ENCODE peak calls at places on chromosomes 16 and 17, in six cellular contexts. U is fibroblast of lung; B is cardiac muscle cell; R is A549; I is effector memory CD4-positive, alpha-beta T cell; V is psoas muscle. A is an unnamed sample.

GRCh38 chr17:40312893-40313659 is 4.1 kb downstream of the RARA start:
- DNase-seq in U (no peak), B (no peak), R (no peak), I (no peak), V (no peak), A (no peak)

GRCh38 chr17:41718287-41718645 is 6.1 kb downstream of the GAST start:
- DNase-seq in U (no peak), B (no peak), R (no peak), I (no peak), V (no peak), A (no peak)

GRCh38 chr16:424623-425081 is 797 bp upstream of the RAB11FIP3 start:
- DNase-seq in U (peak; percentile 40), B (no peak), R (no peak), I (no peak), V (peak; percentile 87), A (no peak)

GRCh38 chr17:59002848-59003247 is 103.8 kb downstream of the TRIM37 start:
- DNase-seq in U (peak; percentile 45), B (no peak), R (no peak), I (no peak), V (no peak), A (no peak)

GRCh38 chr16:57685633-57686032 is 9.0 kb upstream of the DRC7 start:
- DNase-seq in U (no peak), B (no peak), R (no peak), I (no peak), V (no peak), A (no peak)

GRCh38 chr17:41453069-41453468 is 12.3 kb upstream of the KRT38 start:
- DNase-seq in U (no peak), B (no peak), R (no peak), I (no peak), V (no peak), A (no peak)

GRCh38 chr16:87728026-87728425 is 37.8 kb downstream of the KLHDC4 start:
- DNase-seq in U (peak; percentile 88), B (no peak), R (no peak), I (no peak), V (no peak), A (no peak)

GRCh38 chr16:47143329-47143676 is 442 bp downstream of the NETO2 start:
- DNase-seq in U (peak; percentile 63), B (peak; percentile 83), R (peak; percentile 73), I (peak; percentile 15), V (no peak), A (peak; percentile 19)

GRCh38 chr17:76561799-76562268 is 22.0 kb downstream of the PRCD start:
- DNase-seq in U (peak; percentile 66), B (no peak), R (no peak), I (no peak), V (no peak), A (no peak)

GRCh38 chr16:30740364-30741251 is 7.6 kb upstream of the PHKG2 start:
- DNase-seq in U (peak; percentile 80), B (no peak), R (peak; percentile 92), I (no peak), V (peak; percentile 91), A (no peak)

GRCh38 chr16:4500283-4500682 is 24.1 kb downstream of the HMOX2 start:
- DNase-seq in U (peak; percentile 88), B (peak; percentile 47), R (peak; percentile 67), I (no peak), V (no peak), A (no peak)

GRCh38 chr16:28974437-28975157 is at the start of gene SPNS1:
- DNase-seq in U (peak; percentile 96), B (peak; percentile 99), R (peak; percentile 97), I (peak; percentile 84), V (peak; percentile 99), A (peak; percentile 86)

GRCh38 chr16:28980929-28981328 is 3.9 kb upstream of the LAT start:
- DNase-seq in U (no peak), B (no peak), R (no peak), I (no peak), V (no peak), A (no peak)

GRCh38 chr16:28981517-28981916 is 3.3 kb upstream of the LAT start:
- DNase-seq in U (no peak), B (no peak), R (peak; percentile 30), I (no peak), V (no peak), A (no peak)

GRCh38 chr16:28975158-28975603 is 603 bp downstream of the SPNS1 start:
- DNase-seq in U (peak; percentile 5), B (no peak), R (no peak), I (no peak), V (no peak), A (no peak)

GRCh38 chr16:28977703-28978641 is 3.4 kb downstream of the SPNS1 start:
- DNase-seq in U (no peak), B (peak; percentile 30), R (peak; percentile 25), I (no peak), V (no peak), A (peak; percentile 33)
- H3K27ac ChIP-seq in U (no peak overlapping the region), B (no peak overlapping the region), R (no peak overlapping the region), I (no peak overlapping the region), V (no peak overlapping the region), A (no peak overlapping the region)

GRCh38 chr16:23914935-23915549 is 79.3 kb downstream of the PRKCB start:
- DNase-seq in U (no peak), B (peak; percentile 13), R (no peak), I (no peak), V (no peak), A (no peak)

GRCh38 chr16:23922406-23922805 is 86.6 kb downstream of the PRKCB start:
- DNase-seq in U (no peak), B (no peak), R (no peak), I (no peak), V (no peak), A (no peak)

GRCh38 chr16:23920446-23920845 is 84.7 kb downstream of the PRKCB start:
- DNase-seq in U (no peak), B (no peak), R (no peak), I (no peak), V (no peak), A (no peak)

GRCh38 chr16:23920899-23921298 is 85.1 kb downstream of the PRKCB start:
- DNase-seq in U (no peak), B (no peak), R (no peak), I (no peak), V (no peak), A (no peak)

GRCh38 chr16:23917621-23918020 is 81.8 kb downstream of the PRKCB start:
- DNase-seq in U (no peak), B (no peak), R (no peak), I (no peak), V (no peak), A (no peak)
- H3K27ac ChIP-seq in U (no peak overlapping the region), B (no peak overlapping the region), R (no peak overlapping the region), I (no peak overlapping the region), V (no peak overlapping the region), A (no peak overlapping the region)

DNA sequence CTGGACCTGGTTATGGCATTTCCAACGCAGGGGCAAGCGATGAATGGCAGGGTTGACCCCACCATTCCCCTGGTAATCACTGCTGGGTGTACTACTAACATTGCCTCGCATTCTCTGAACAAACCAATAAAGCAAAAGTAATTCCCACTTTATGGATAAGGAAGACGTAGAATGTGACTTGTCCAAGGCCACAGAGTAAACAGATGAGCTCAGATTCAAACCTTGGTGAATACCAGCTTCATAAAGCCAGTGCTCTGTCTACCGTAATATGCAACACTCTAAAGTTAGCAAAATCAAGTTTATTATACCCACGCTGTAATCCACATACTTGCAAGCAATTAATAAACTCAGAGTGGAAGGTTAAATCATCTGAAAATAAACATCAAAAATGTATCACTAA is 59.6 kb downstream of the ANKFY1 start:
- DNase-seq in U (peak; percentile 65), B (no peak), R (no peak), I (no peak), V (no peak), A (no peak)
- H3K27ac ChIP-seq in U (peak overlapping the region; percentile 58), B (no peak overlapping the region), R (no peak overlapping the region), I (no peak overlapping the region), V (peak overlapping the region; percentile 69), A (no peak overlapping the region)

GRCh38 chr16:69486272-69486671 is 61.9 kb downstream of the CYB5B start:
- DNase-seq in U (no peak), B (no peak), R (no peak), I (no peak), V (no peak), A (no peak)

GRCh38 chr16:69494993-69495392 is 70.6 kb downstream of the CYB5B start:
- DNase-seq in U (no peak), B (peak; percentile 2), R (no peak), I (peak; percentile 13), V (no peak), A (no peak)

GRCh38 chr16:69486724-69487123 is 62.3 kb downstream of the CYB5B start:
- DNase-seq in U (no peak), B (no peak), R (no peak), I (no peak), V (no peak), A (no peak)

GRCh38 chr16:69485816-69486215 is 61.4 kb downstream of the CYB5B start:
- DNase-seq in U (no peak), B (no peak), R (no peak), I (no peak), V (no peak), A (no peak)

GRCh38 chr16:69490707-69491324 is 66.4 kb downstream of the CYB5B start:
- DNase-seq in U (no peak), B (no peak), R (no peak), I (no peak), V (no peak), A (no peak)
- H3K27ac ChIP-seq in U (no peak overlapping the region), B (no peak overlapping the region), R (no peak overlapping the region), I (no peak overlapping the region), V (no peak overlapping the region), A (no peak overlapping the region)

DNA sequence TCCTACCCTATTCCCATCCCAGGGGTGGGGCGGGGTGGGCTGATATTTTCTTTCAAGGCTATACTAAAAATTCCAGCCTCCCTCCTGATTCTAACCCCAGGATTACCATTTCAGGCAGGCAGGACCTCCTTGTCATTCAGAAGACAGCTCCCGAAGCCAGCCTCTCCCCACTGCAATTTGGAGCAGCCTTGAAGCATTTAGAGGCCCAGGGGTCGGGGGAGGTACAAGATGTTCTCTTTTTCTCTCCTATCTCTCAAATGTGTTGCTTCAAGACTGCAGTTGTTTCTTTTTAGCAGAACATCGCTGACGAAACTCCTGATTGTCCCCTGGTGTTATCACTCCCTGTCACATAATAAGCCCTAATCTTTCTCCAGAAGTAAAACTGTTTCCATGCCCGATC is 71.1 kb downstream of the SOX9 start:
- DNase-seq in U (no peak), B (no peak), R (no peak), I (no peak), V (peak; percentile 62), A (no peak)
- H3K27ac ChIP-seq in U (peak overlapping the region; percentile 37), B (no peak overlapping the region), R (no peak overlapping the region), I (no peak overlapping the region), V (no peak overlapping the region), A (no peak overlapping the region)

A was measured in naive thymus-derived CD4-positive, alpha-beta T cell.